ENCODE peak calls at places on chromosomes 16 and 17, in seven cellular contexts. T is neural progenitor cell, G is T follicular helper cell, X is GM19239, O is fibroblast of mammary gland, F is Calu3, H is ovary. I is an unnamed sample.

GRCh38 chr17:62703269-62703775 is 75.9 kb downstream of the MRC2 start:
- DNase-seq in T (no peak), G (no peak), X (no peak), O (peak), F (peak), H (peak), I (no peak)

GRCh38 chr16:86718118-86718517 is 139.8 kb downstream of the FOXL1 start:
- DNase-seq in T (no peak), G (no peak), X (no peak), O (no peak), F (peak), H (no peak), I (no peak)

GRCh38 chr17:58172369-58173071 is 5.7 kb downstream of the OR4D2 start:
- DNase-seq in T (peak), G (peak), X (no peak), O (peak), F (peak), H (no peak), I (no peak)

GRCh38 chr17:45016823-45017222 is 34.6 kb downstream of the DCAKD start:
- DNase-seq in T (peak), G (no peak), X (no peak), O (peak), F (peak), H (no peak), I (no peak)

GRCh38 chr16:1308036-1308976 is 1.1 kb upstream of the UBE2I start:
- DNase-seq in T (no peak), G (no peak), X (no peak), O (peak), F (no peak), H (no peak), I (no peak)

GRCh38 chr16:24975428-24975889 is 39.7 kb downstream of the ARHGAP17 start:
- DNase-seq in T (no peak), G (no peak), X (peak), O (no peak), F (peak), H (no peak), I (no peak)

GRCh38 chr16:67024384-67024896 is 4.5 kb upstream of the CBFB start:
- DNase-seq in T (no peak), G (no peak), X (no peak), O (no peak), F (no peak), H (no peak), I (no peak)

GRCh38 chr16:725463-726187 is 618 bp downstream of the CCDC78 start:
- DNase-seq in T (no peak), G (no peak), X (no peak), O (no peak), F (no peak), H (no peak), I (peak)

GRCh38 chr17:42673885-42674754 is 2.7 kb downstream of the PLEKHH3 start:
- DNase-seq in T (peak), G (no peak), X (peak), O (peak), F (peak), H (peak), I (no peak)

GRCh38 chr16:82852388-82852998 is 225.7 kb downstream of the CDH13 start:
- DNase-seq in T (no peak), G (no peak), X (no peak), O (no peak), F (no peak), H (no peak), I (no peak)

GRCh38 chr17:55314784-55315491 is 50.2 kb downstream of the HLF start:
- DNase-seq in T (no peak), G (no peak), X (no peak), O (no peak), F (no peak), H (no peak), I (no peak)

GRCh38 chr17:77476920-77477805 is 336.4 kb downstream of the SEC14L1 start:
- DNase-seq in T (no peak), G (no peak), X (no peak), O (peak), F (no peak), H (peak), I (no peak)

GRCh38 chr17:21199856-21200255 is 14.1 kb downstream of the TMEM11 start:
- DNase-seq in T (peak), G (no peak), X (no peak), O (no peak), F (no peak), H (no peak), I (peak)

GRCh38 chr16:11692651-11693050 is 24.4 kb downstream of the SNN start:
- DNase-seq in T (no peak), G (no peak), X (no peak), O (no peak), F (no peak), H (no peak), I (no peak)